ENCODE peak calls at places on chromosomes 12 and 14, in six cellular contexts. N, D, J, S, C and V are unnamed samples.

GRCh38 chr12:4775936-4776335 is 55.7 kb downstream of the GALNT8 start:
- DNase-seq in N (no peak), D (no peak), J (no peak), S (no peak), C (no peak), V (no peak)

GRCh38 chr14:95119336-95119735 is 38.0 kb downstream of the DICER1 start:
- DNase-seq in N (no peak), D (no peak), J (no peak), S (no peak), C (no peak), V (no peak)

GRCh38 chr14:101225116-101225728 is 321.7 kb upstream of the RTL1 start:
- DNase-seq in N (no peak), D (no peak), J (no peak), S (no peak), C (no peak), V (no peak)

GRCh38 chr14:65555358-65555757 is 142.8 kb downstream of the FUT8 start:
- DNase-seq in N (no peak), D (peak; percentile 19), J (no peak), S (no peak), C (no peak), V (no peak)

GRCh38 chr12:69015831-69016230 is 82.9 kb upstream of the CPM start:
- DNase-seq in N (no peak), D (no peak), J (no peak), S (no peak), C (no peak), V (no peak)

GRCh38 chr14:54881235-54881760 is 21.3 kb downstream of the GCH1 start:
- DNase-seq in N (no peak), D (no peak), J (no peak), S (peak; percentile 15), C (no peak), V (peak; percentile 73)

GRCh38 chr14:96261053-96261452 is 5.0 kb downstream of the BDKRB1 start:
- DNase-seq in N (no peak), D (no peak), J (no peak), S (no peak), C (no peak), V (no peak)

GRCh38 chr14:105193916-105194782 is 13.0 kb upstream of the NUDT14 start:
- DNase-seq in N (no peak), D (no peak), J (no peak), S (peak; percentile 37), C (no peak), V (no peak)

GRCh38 chr12:103882861-103883596 is 42.0 kb upstream of the NT5DC3 start:
- DNase-seq in N (no peak), D (no peak), J (no peak), S (no peak), C (no peak), V (peak; percentile 85)

GRCh38 chr12:57224973-57225679 is 4.4 kb upstream of the SHMT2 start:
- DNase-seq in N (no peak), D (peak; percentile 85), J (no peak), S (peak; percentile 78), C (no peak), V (no peak)

GRCh38 chr12:129193263-129193871 is 340.1 kb downstream of the GLT1D1 start:
- DNase-seq in N (peak; percentile 22), D (peak; percentile 54), J (no peak), S (no peak), C (peak; percentile 9), V (no peak)

GRCh38 chr12:65152586-65152985 is 16.8 kb upstream of the LEMD3 start:
- DNase-seq in N (no peak), D (no peak), J (no peak), S (no peak), C (no peak), V (no peak)

GRCh38 chr12:87216436-87216835 is 812.8 kb downstream of the C12orf50 start:
- DNase-seq in N (no peak), D (no peak), J (no peak), S (no peak), C (no peak), V (no peak)

GRCh38 chr14:93943930-93944329 is 16.8 kb downstream of the FAM181A start:
- DNase-seq in N (no peak), D (no peak), J (no peak), S (no peak), C (no peak), V (no peak)

GRCh38 chr14:94392510-94392935 is 4.1 kb upstream of the SERPINA1 start:
- DNase-seq in N (no peak), D (peak; percentile 41), J (no peak), S (no peak), C (no peak), V (peak; percentile 46)

GRCh38 chr14:51342226-51342625 is 102.2 kb downstream of the TMX1 start:
- DNase-seq in N (no peak), D (no peak), J (no peak), S (no peak), C (peak; percentile 16), V (peak; percentile 92)

GRCh38 chr12:14833336-14833735 is 10.0 kb downstream of the ART4 start:
- DNase-seq in N (no peak), D (no peak), J (no peak), S (no peak), C (no peak), V (no peak)

GRCh38 chr14:22560638-22561365 is 28.2 kb downstream of the DAD1 start:
- DNase-seq in N (peak; percentile 59), D (peak; percentile 94), J (no peak), S (no peak), C (no peak), V (no peak)

GRCh38 chr14:52690983-52691760 is 4.2 kb downstream of the ERO1A start:
- DNase-seq in N (no peak), D (no peak), J (no peak), S (no peak), C (no peak), V (no peak)

GRCh38 chr12:59850268-59850667 is 254.4 kb downstream of the SLC16A7 start:
- DNase-seq in N (no peak), D (no peak), J (no peak), S (no peak), C (no peak), V (no peak)

GRCh38 chr12:71664411-71665108 is 459 bp downstream of the THAP2 start:
- DNase-seq in N (no peak), D (no peak), J (no peak), S (no peak), C (peak; percentile 10), V (no peak)

GRCh38 chr12:49824886-49825285 is 3.3 kb downstream of the NCKAP5L start:
- DNase-seq in N (no peak), D (no peak), J (no peak), S (no peak), C (no peak), V (no peak)

GRCh38 chr14:93207468-93208308 is 632 bp downstream of the UBR7 start:
- DNase-seq in N (peak; percentile 59), D (peak; percentile 70), J (no peak), S (no peak), C (peak; percentile 81), V (peak; percentile 36)

GRCh38 chr14:31166271-31166561 is 41.4 kb downstream of the HECTD1 start:
- DNase-seq in N (no peak), D (no peak), J (no peak), S (no peak), C (no peak), V (no peak)
- H3K27ac ChIP-seq in N (no peak overlapping the region), D (no peak overlapping the region), J (peak overlapping the region; percentile 10), S (no peak overlapping the region), C (peak overlapping the region; percentile 80), V (peak overlapping the region; percentile 46)

DNA sequence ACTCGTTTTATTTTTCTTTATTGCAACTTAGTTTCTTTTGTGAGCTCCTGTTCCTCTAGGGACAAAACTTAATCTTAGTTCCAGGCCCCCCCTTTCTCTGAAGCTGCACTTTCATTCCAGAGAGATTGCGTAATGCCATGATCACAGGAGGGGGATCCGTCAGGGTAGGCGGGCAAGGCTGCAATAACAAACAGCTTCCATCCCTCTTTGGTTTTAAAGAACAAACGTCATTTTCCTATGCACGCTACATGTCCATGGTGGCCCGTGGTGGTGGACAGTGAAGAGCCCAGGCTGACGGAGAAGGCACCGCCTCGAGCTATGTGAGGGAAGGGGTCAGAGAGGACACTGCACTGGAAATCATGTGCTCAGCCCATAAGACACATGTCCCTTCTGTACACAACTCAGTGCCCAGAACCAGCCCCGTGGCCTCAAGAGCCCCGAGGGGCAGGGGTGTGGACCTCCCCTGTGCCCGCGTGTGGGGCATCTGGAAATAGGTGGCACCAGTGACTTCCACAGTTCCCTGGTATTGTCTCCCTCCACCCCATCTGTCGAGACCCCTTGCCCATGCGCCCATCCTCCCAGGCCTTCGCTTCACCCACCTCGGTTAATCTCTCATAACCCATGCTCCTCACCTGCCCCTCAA is 161.4 kb downstream of the ADGRD1 start:
- DNase-seq in N (no peak), D (no peak), J (peak; percentile 57), S (no peak), C (no peak), V (no peak)
- H3K4me1 ChIP-seq in N (no peaks in the 10 kb centered on the region), D (no peaks in the 10 kb centered on the region), J (no peaks in the 10 kb centered on the region), S (no peaks in the 10 kb centered on the region), C (peaks cover 17% of the 10 kb centered on the region), V (no peaks in the 10 kb centered on the region)

GRCh38 chr12:89373772-89374572 is 21.7 kb upstream of the DUSP6 start:
- DNase-seq in N (no peak), D (no peak), J (no peak), S (no peak), C (no peak), V (peak; percentile 49)
- H3K27ac ChIP-seq in N (peak overlapping the region; percentile 36), D (no peak overlapping the region), J (no peak overlapping the region), S (no peak overlapping the region), C (no peak overlapping the region), V (peak overlapping the region; percentile 44)

DNA sequence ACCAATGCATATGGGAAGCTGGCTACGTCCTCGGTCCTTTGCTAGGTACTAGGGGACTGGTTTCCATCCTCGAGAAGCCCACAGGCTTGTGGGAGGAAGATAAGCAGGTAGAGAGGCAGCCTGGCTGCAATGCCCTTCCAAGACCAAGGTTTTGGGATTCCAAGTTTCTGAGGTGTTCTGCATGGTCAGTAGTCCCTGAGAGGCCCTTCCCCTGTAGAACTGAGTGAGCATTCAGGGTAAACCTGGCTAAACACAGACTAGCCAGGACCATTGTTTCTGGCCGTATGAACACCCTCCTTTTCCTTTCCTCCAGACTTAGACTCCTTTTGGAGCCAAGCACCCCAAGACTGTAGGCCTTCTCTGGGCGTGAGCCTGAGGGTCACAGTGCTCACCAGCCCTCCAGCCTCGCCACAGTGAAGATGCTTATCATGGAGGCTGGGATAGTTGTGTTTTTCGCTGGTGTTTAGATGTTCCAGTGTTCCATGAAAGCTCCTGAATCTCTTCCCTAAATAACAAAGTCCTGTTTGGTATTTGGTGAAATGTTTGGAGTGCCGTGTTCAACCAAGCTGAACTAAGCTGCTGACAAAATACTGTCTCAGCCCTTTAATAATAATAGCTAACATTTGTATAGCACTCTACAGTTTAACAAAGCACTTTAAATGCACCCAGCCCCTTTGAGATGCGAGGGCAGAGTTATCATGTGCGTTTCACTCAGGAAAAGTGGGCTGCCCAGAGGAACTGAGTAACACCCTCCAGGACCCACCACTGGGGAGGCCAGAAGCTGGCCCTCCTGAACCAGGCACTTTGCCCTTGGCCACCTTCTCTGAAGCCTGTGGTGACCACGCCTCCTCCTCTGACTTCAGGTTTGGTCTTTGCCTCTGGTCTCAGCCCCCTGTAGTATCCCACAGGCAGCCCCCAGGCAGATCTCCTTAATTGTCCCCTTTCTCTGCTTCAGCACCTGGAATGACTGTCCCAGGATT is 284.5 kb downstream of the CACNA1C start:
- DNase-seq in N (no peak), D (no peak), J (no peak), S (no peak), C (no peak), V (no peak)
- H3K4me1 ChIP-seq in N (no peaks in the 10 kb centered on the region), D (no peaks in the 10 kb centered on the region), J (peaks cover 4% of the 10 kb centered on the region), S (no peaks in the 10 kb centered on the region), C (no peaks in the 10 kb centered on the region), V (peaks cover 3% of the 10 kb centered on the region)

GRCh38 chr12:112000806-112001205 is 12.2 kb downstream of the TMEM116 start:
- DNase-seq in N (no peak), D (no peak), J (no peak), S (no peak), C (no peak), V (no peak)
- H3K27ac ChIP-seq in N (no peak overlapping the region), D (no peak overlapping the region), J (no peak overlapping the region), S (no peak overlapping the region), C (no peak overlapping the region), V (no peak overlapping the region)